ENCODE peak calls at places on chromosomes 13 and 19, in eight cellular contexts. F, C, H, M, P, N, Y and O are unnamed samples.

GRCh38 chr13:100208002-100208401 is 119.1 kb downstream of the PCCA start:
- DNase-seq in N (no peak), F (no peak), Y (no peak), C (no peak), M (peak; percentile 66), H (no peak), P (no peak), O (no peak)

GRCh38 chr19:51621178-51621577 is 9.0 kb downstream of the SIGLEC5 start:
- DNase-seq in C (no peak), M (no peak), H (no peak), P (no peak), N (no peak), F (no peak), Y (no peak), O (no peak)

GRCh38 chr13:75256922-75257321 is 225.0 kb downstream of the TBC1D4 start:
- DNase-seq in Y (no peak), F (no peak), H (no peak), C (no peak), P (no peak), N (no peak), M (no peak), O (no peak)

GRCh38 chr19:29367701-29368306 is 154.9 kb upstream of the UQCRFS1 start:
- DNase-seq in M (no peak), N (no peak), P (no peak), F (no peak), Y (no peak), C (no peak), H (no peak), O (no peak)

GRCh38 chr13:44040070-44040753 is 160.5 kb downstream of the LACC1 start:
- DNase-seq in C (peak; percentile 59), M (no peak), N (no peak), P (no peak), F (no peak), Y (no peak), H (no peak), O (no peak)

GRCh38 chr19:4206818-4207484 is 22.4 kb upstream of the EBI3 start:
- DNase-seq in C (peak; percentile 26), N (no peak), M (no peak), Y (no peak), F (no peak), H (no peak), P (no peak), O (peak; percentile 44)

GRCh38 chr19:30237146-30237545 is 135.0 kb upstream of the ZNF536 start:
- DNase-seq in H (no peak), P (no peak), F (no peak), C (no peak), M (no peak), N (no peak), Y (no peak), O (no peak)

GRCh38 chr13:26867451-26868067 is 107.0 kb upstream of the GPR12 start:
- DNase-seq in N (no peak), H (no peak), M (peak; percentile 4), Y (no peak), F (no peak), C (peak; percentile 28), P (no peak), O (peak; percentile 55)

GRCh38 chr19:3669616-3670257 is 30.5 kb downstream of the PIP5K1C start:
- DNase-seq in M (no peak), F (no peak), P (no peak), C (no peak), Y (no peak), H (peak; percentile 48), N (no peak), O (no peak)

GRCh38 chr13:46374710-46375109 is 12.3 kb downstream of the RUBCNL start:
- DNase-seq in C (no peak), P (no peak), Y (no peak), N (no peak), M (no peak), H (no peak), F (no peak), O (no peak)

GRCh38 chr19:33459691-33460090 is 61.9 kb downstream of the PEPD start:
- DNase-seq in H (no peak), C (no peak), P (no peak), M (no peak), Y (no peak), N (no peak), F (no peak), O (no peak)

GRCh38 chr13:76043882-76044281 is 407.8 kb downstream of the LMO7 start:
- DNase-seq in P (no peak), H (no peak), M (no peak), C (no peak), N (no peak), Y (no peak), F (no peak), O (no peak)

GRCh38 chr19:45498411-45499195 is at the start of gene PPM1N:
- DNase-seq in M (no peak), P (peak; percentile 4), N (no peak), C (peak; percentile 40), F (peak; percentile 63), H (no peak), Y (peak; percentile 60), O (no peak)

GRCh38 chr19:43474986-43475705 is 9.7 kb upstream of the LYPD3 start:
- DNase-seq in N (peak; percentile 96), M (no peak), Y (peak; percentile 96), P (peak; percentile 93), H (peak; percentile 92), C (peak; percentile 95), F (peak; percentile 98), O (no peak)

GRCh38 chr13:75995966-75996365 is 359.8 kb downstream of the LMO7 start:
- DNase-seq in N (no peak), F (no peak), Y (no peak), C (no peak), P (no peak), M (no peak), H (no peak), O (no peak)

GRCh38 chr19:43780706-43781525 is at the start of gene KCNN4:
- DNase-seq in Y (peak; percentile 78), F (peak; percentile 84), C (peak; percentile 25), M (peak; percentile 39), P (no peak), H (no peak), N (no peak), O (peak; percentile 45)

GRCh38 chr13:80716610-80717081 is 375.7 kb upstream of the SPRY2 start:
- DNase-seq in H (peak; percentile 19), Y (no peak), M (peak; percentile 32), P (peak; percentile 13), C (no peak), F (no peak), N (no peak), O (peak; percentile 6)

GRCh38 chr13:41061914-41062837 is 867 bp downstream of the WBP4 start:
- DNase-seq in P (no peak), C (peak; percentile 89), H (no peak), F (no peak), M (peak; percentile 40), N (no peak), Y (no peak), O (no peak)

GRCh38 chr19:18541992-18542935 is 1.1 kb downstream of the FKBP8 start:
- DNase-seq in C (no peak), N (no peak), Y (no peak), P (peak; percentile 32), M (no peak), F (no peak), H (no peak), O (no peak)

GRCh38 chr19:46935066-46935663 is 74.4 kb downstream of the ARHGAP35 start:
- DNase-seq in N (no peak), P (no peak), F (no peak), M (peak; percentile 64), H (no peak), Y (no peak), C (no peak), O (no peak)

GRCh38 chr13:110912651-110913051 is 2.2 kb downstream of the ANKRD10 start:
- DNase-seq in F (no peak), Y (no peak), H (peak; percentile 32), N (no peak), P (no peak), M (peak; percentile 84), C (peak; percentile 80), O (peak; percentile 52)

GRCh38 chr19:41001243-41001971 is 10.3 kb downstream of the CYP2B6 start:
- DNase-seq in C (no peak), Y (no peak), H (no peak), F (no peak), M (no peak), P (no peak), N (no peak), O (no peak)

GRCh38 chr13:39016789-39017188 is 21.1 kb downstream of the PROSER1 start:
- DNase-seq in P (no peak), C (peak; percentile 24), Y (no peak), F (no peak), M (no peak), N (no peak), H (no peak), O (peak; percentile 40)

GRCh38 chr19:35975608-35976214 is 19.3 kb upstream of the SDHAF1 start:
- DNase-seq in P (no peak), F (no peak), Y (no peak), M (peak; percentile 13), N (no peak), H (no peak), C (no peak), O (peak; percentile 48)

GRCh38 chr19:16247353-16248182 is 49.9 kb downstream of the AP1M1 start:
- DNase-seq in P (peak; percentile 48), Y (peak; percentile 91), F (peak; percentile 89), N (peak; percentile 80), C (peak; percentile 78), M (peak; percentile 78), H (peak; percentile 89), O (peak; percentile 82)

GRCh38 chr13:33182729-33183128 is 102.8 kb downstream of the STARD13 start:
- DNase-seq in M (no peak), P (no peak), Y (no peak), H (no peak), C (no peak), N (no peak), F (no peak), O (no peak)

GRCh38 chr13:66560189-66560588 is 669.9 kb downstream of the PCDH9 start:
- DNase-seq in N (no peak), C (no peak), Y (no peak), P (no peak), H (no peak), F (no peak), M (no peak), O (no peak)

GRCh38 chr13:112842343-112842856 is 126.6 kb upstream of the MCF2L start:
- DNase-seq in C (peak; percentile 48), H (peak; percentile 41), Y (no peak), F (no peak), N (peak; percentile 17), P (no peak), M (no peak), O (no peak)

GRCh38 chr13:104625196-104625595 is 1559.0 kb upstream of the SLC10A2 start:
- DNase-seq in N (no peak), Y (no peak), F (no peak), P (no peak), H (no peak), C (no peak), M (no peak), O (no peak)

GRCh38 chr19:34232566-34233481 is 21.5 kb upstream of the GARRE1 start:
- DNase-seq in C (peak; percentile 95), F (peak; percentile 33), N (peak; percentile 73), M (peak; percentile 89), Y (peak; percentile 26), P (no peak), H (peak; percentile 48), O (peak; percentile 76)

GRCh38 chr13:99985243-99985874 is 3.8 kb downstream of the ZIC2 start:
- DNase-seq in M (no peak), Y (no peak), C (no peak), H (no peak), F (peak; percentile 33), P (no peak), N (no peak), O (no peak)

GRCh38 chr13:44759222-44759721 is 183.1 kb upstream of the TSC22D1 start:
- DNase-seq in Y (no peak), H (no peak), P (peak; percentile 24), F (peak; percentile 47), M (no peak), N (no peak), C (no peak), O (peak; percentile 49)

GRCh38 chr13:113573065-113573464 is 11.5 kb upstream of the TFDP1 start:
- DNase-seq in M (no peak), Y (no peak), F (no peak), C (no peak), H (no peak), P (no peak), N (no peak), O (no peak)

GRCh38 chr19:5703819-5704818 is 14.0 kb downstream of the RPL36 start:
- DNase-seq in M (no peak), P (no peak), C (no peak), N (no peak), Y (no peak), F (peak; percentile 21), H (no peak), O (no peak)